ENCODE peak calls at places on chromosomes 7 and 10, in six cellular contexts. Y, L, M, Q, T and H are unnamed samples.

GRCh38 chr10:99782447-99783286 is at the start of gene ABCC2:
- DNase-seq in Y (no peak), L (peak), M (no peak), Q (no peak), T (no peak), H (no peak)

GRCh38 chr10:104328636-104328915 is 9.7 kb downstream of the ITPRIP start:
- DNase-seq in Y (no peak), L (no peak), M (no peak), Q (no peak), T (no peak), H (no peak)

GRCh38 chr7:2055956-2056355 is 176.8 kb downstream of the MAD1L1 start:
- DNase-seq in Y (no peak), L (no peak), M (no peak), Q (no peak), T (no peak), H (no peak)

GRCh38 chr7:80488851-80489370 is 23.0 kb downstream of the GNAT3 start:
- DNase-seq in Y (no peak), L (no peak), M (no peak), Q (no peak), T (no peak), H (no peak)

GRCh38 chr7:24821045-24821853 is 64.0 kb upstream of the GSDME start:
- DNase-seq in Y (peak), L (peak), M (peak), Q (no peak), T (no peak), H (peak)

GRCh38 chr7:27933691-27934565 is 194.0 kb downstream of the TAX1BP1 start:
- DNase-seq in Y (no peak), L (peak), M (no peak), Q (no peak), T (no peak), H (peak)

GRCh38 chr10:69333205-69333604 is 54.9 kb downstream of the HK1 start:
- DNase-seq in Y (no peak), L (no peak), M (no peak), Q (no peak), T (peak), H (no peak)

GRCh38 chr7:32427769-32428291 is 62.4 kb downstream of the LSM5 start:
- DNase-seq in Y (peak), L (peak), M (peak), Q (peak), T (peak), H (peak)

GRCh38 chr7:85150624-85151023 is 36.2 kb downstream of the SEMA3D start:
- DNase-seq in Y (no peak), L (no peak), M (no peak), Q (no peak), T (no peak), H (no peak)

GRCh38 chr10:69479737-69480412 is 28.6 kb downstream of the TSPAN15 start:
- DNase-seq in Y (no peak), L (peak), M (no peak), Q (no peak), T (no peak), H (no peak)

GRCh38 chr7:141466151-141466904 is 84.9 kb upstream of the AGK start:
- DNase-seq in Y (no peak), L (peak), M (no peak), Q (no peak), T (no peak), H (no peak)